ENCODE peak calls at places on chromosomes 12 and 14, in eight cellular contexts. U, Z, T, S, D, A, Y and H are unnamed samples.

GRCh38 chr14:60980811-60981625 is at the start of the genes SLC38A6 and TRMT5:
- DNase-seq in U (peak), Z (peak), T (peak), S (peak), D (peak), A (peak), Y (peak), H (peak)

GRCh38 chr14:24348186-24348585 is 8.4 kb upstream of the RIPK3 start:
- DNase-seq in U (no peak), Z (no peak), T (no peak), S (no peak), D (no peak), A (no peak), Y (no peak), H (no peak)

GRCh38 chr14:92676448-92677086 is 71.9 kb downstream of the LGMN start:
- DNase-seq in U (no peak), Z (no peak), T (peak), S (no peak), D (no peak), A (no peak), Y (no peak), H (no peak)

GRCh38 chr14:50388256-50388931 is 8.3 kb downstream of the CDKL1 start:
- DNase-seq in U (no peak), Z (no peak), T (peak), S (no peak), D (no peak), A (no peak), Y (no peak), H (peak)

GRCh38 chr12:53791735-53792326 is 40.1 kb upstream of the CISTR start:
- DNase-seq in U (peak), Z (no peak), T (peak), S (no peak), D (no peak), A (peak), Y (no peak), H (peak)

GRCh38 chr14:102238131-102238530 is 66.8 kb downstream of the MOK start:
- DNase-seq in U (no peak), Z (no peak), T (no peak), S (no peak), D (no peak), A (no peak), Y (no peak), H (no peak)

GRCh38 chr14:69877492-69877891 is 1.7 kb upstream of the SMOC1 start:
- DNase-seq in U (peak), Z (no peak), T (peak), S (no peak), D (no peak), A (peak), Y (no peak), H (no peak)

GRCh38 chr12:22709292-22709691 is 84.3 kb downstream of the ETNK1 start:
- DNase-seq in U (peak), Z (no peak), T (peak), S (no peak), D (no peak), A (peak), Y (no peak), H (no peak)

GRCh38 chr14:100532916-100533630 is 54.1 kb downstream of the BEGAIN start:
- DNase-seq in U (peak), Z (no peak), T (no peak), S (peak), D (no peak), A (peak), Y (peak), H (peak)

GRCh38 chr12:95790025-95790911 is at the start of gene NTN4:
- DNase-seq in U (peak), Z (no peak), T (peak), S (no peak), D (no peak), A (no peak), Y (peak), H (peak)

GRCh38 chr12:53749986-53750811 is 1.6 kb downstream of the CISTR start:
- DNase-seq in U (no peak), Z (no peak), T (no peak), S (no peak), D (no peak), A (peak), Y (no peak), H (no peak)

GRCh38 chr14:99865408-99865807 is 72.2 kb downstream of the EML1 start:
- DNase-seq in U (no peak), Z (no peak), T (no peak), S (no peak), D (no peak), A (no peak), Y (no peak), H (no peak)

GRCh38 chr12:72214163-72214562 is 58.0 kb upstream of the TRHDE start:
- DNase-seq in U (no peak), Z (no peak), T (no peak), S (no peak), D (no peak), A (no peak), Y (no peak), H (no peak)

GRCh38 chr14:81235096-81235495 is 14.3 kb upstream of the GTF2A1 start:
- DNase-seq in U (no peak), Z (no peak), T (no peak), S (no peak), D (no peak), A (no peak), Y (no peak), H (no peak)

GRCh38 chr14:80427101-80427500 is 215.8 kb upstream of the DIO2 start:
- DNase-seq in U (peak), Z (no peak), T (no peak), S (no peak), D (no peak), A (no peak), Y (no peak), H (no peak)

GRCh38 chr12:20492251-20492728 is 124.0 kb downstream of the PDE3A start:
- DNase-seq in U (peak), Z (peak), T (no peak), S (no peak), D (peak), A (no peak), Y (no peak), H (peak)

GRCh38 chr12:78759387-78759786 is 105.2 kb upstream of the SYT1 start:
- DNase-seq in U (peak), Z (peak), T (no peak), S (peak), D (no peak), A (no peak), Y (no peak), H (no peak)

GRCh38 chr12:55715169-55715764 is 579 bp upstream of the BLOC1S1 start:
- DNase-seq in U (no peak), Z (no peak), T (no peak), S (no peak), D (no peak), A (no peak), Y (no peak), H (no peak)

GRCh38 chr12:108235231-108235959 is 103.7 kb downstream of the CMKLR1 start:
- DNase-seq in U (no peak), Z (no peak), T (peak), S (no peak), D (no peak), A (no peak), Y (no peak), H (no peak)

GRCh38 chr12:89999699-90000505 is 291.3 kb upstream of the ATP2B1 start:
- DNase-seq in U (peak), Z (no peak), T (no peak), S (peak), D (no peak), A (no peak), Y (no peak), H (no peak)

GRCh38 chr12:45477526-45477925 is 252.0 kb upstream of the ARID2 start:
- DNase-seq in U (peak), Z (no peak), T (no peak), S (no peak), D (no peak), A (no peak), Y (no peak), H (peak)

GRCh38 chr14:77268989-77269595 is 1.9 kb downstream of the NGB start:
- DNase-seq in U (no peak), Z (no peak), T (no peak), S (no peak), D (no peak), A (peak), Y (no peak), H (no peak)

GRCh38 chr12:117968084-117968789 is 553 bp downstream of the KSR2 start:
- DNase-seq in U (no peak), Z (no peak), T (peak), S (no peak), D (no peak), A (no peak), Y (no peak), H (no peak)
- H3K4me3 ChIP-seq in U (peak), Z (peak), T (peak), S (peak), D (no peak), A (peak), Y (peak), H (peak)

DNA sequence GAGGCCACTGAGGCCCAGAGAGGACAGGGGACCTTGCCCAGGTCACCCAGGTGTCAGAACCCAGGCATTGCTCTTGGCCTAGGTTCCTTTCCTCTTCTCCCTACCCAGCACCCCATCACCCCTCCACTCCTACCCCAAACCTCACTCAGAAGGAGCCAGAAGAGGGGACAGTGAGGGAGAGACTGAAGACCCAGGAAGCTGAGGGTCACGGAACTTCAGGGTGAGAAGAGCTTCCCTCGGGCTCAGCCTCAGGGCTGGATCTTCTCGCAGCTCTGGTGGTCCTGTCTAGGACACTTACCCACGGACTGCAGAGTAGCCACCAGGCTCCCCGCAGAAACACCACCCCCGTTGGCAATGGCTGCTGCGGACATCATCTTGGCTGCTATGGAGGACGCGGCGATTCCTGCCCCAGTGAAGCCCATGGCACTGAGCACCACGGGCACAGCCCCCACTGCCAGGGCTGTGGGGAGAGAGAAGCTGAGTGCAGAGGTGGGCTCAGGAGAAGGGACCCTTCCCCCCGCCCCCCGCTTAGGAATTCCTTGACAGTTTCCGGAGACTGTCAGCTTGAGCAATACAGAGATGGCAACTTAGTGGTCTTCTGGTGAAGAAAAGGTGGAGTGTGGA is 1.1 kb downstream of the IFI27L2 start:
- DNase-seq in U (no peak), Z (no peak), T (no peak), S (no peak), D (no peak), A (no peak), Y (no peak), H (no peak)
- H3K4me3 ChIP-seq in U (peak), Z (peak), T (peak), S (peak), D (no peak), A (peak), Y (no peak), H (no peak)

GRCh38 chr12:32069731-32070130 is 36.9 kb upstream of the BICD1 start:
- DNase-seq in U (no peak), Z (no peak), T (no peak), S (no peak), D (no peak), A (no peak), Y (no peak), H (no peak)
- H3K4me3 ChIP-seq in U (no peak), Z (no peak), T (no peak), S (no peak), D (no peak), A (no peak), Y (no peak), H (no peak)

GRCh38 chr12:119491814-119492213 is 101.8 kb upstream of the TMEM233 start:
- DNase-seq in U (no peak), Z (no peak), T (no peak), S (no peak), D (no peak), A (no peak), Y (no peak), H (no peak)

GRCh38 chr12:119486599-119487154 is 106.9 kb upstream of the TMEM233 start:
- DNase-seq in U (no peak), Z (no peak), T (peak), S (no peak), D (no peak), A (no peak), Y (no peak), H (no peak)
- H3K4me3 ChIP-seq in U (no peak), Z (no peak), T (no peak), S (no peak), D (no peak), A (no peak), Y (no peak), H (no peak)

GRCh38 chr14:68627050-68627867 is 165.6 kb downstream of the ZFP36L1 start:
- DNase-seq in U (no peak), Z (peak), T (no peak), S (no peak), D (no peak), A (no peak), Y (no peak), H (peak)

GRCh38 chr14:68630081-68630571 is 162.7 kb downstream of the ZFP36L1 start:
- DNase-seq in U (no peak), Z (no peak), T (no peak), S (no peak), D (no peak), A (no peak), Y (no peak), H (no peak)

GRCh38 chr14:68626386-68626785 is 166.5 kb downstream of the ZFP36L1 start:
- DNase-seq in U (peak), Z (no peak), T (no peak), S (no peak), D (no peak), A (no peak), Y (no peak), H (no peak)

GRCh38 chr14:68628605-68629310 is 164.1 kb downstream of the ZFP36L1 start:
- DNase-seq in U (no peak), Z (no peak), T (peak), S (no peak), D (no peak), A (no peak), Y (peak), H (peak)

GRCh38 chr14:68627868-68628604 is 164.8 kb downstream of the ZFP36L1 start:
- DNase-seq in U (no peak), Z (no peak), T (peak), S (no peak), D (no peak), A (no peak), Y (peak), H (peak)
- H3K4me3 ChIP-seq in U (no peak), Z (no peak), T (peak), S (no peak), D (no peak), A (no peak), Y (peak), H (no peak)

DNA sequence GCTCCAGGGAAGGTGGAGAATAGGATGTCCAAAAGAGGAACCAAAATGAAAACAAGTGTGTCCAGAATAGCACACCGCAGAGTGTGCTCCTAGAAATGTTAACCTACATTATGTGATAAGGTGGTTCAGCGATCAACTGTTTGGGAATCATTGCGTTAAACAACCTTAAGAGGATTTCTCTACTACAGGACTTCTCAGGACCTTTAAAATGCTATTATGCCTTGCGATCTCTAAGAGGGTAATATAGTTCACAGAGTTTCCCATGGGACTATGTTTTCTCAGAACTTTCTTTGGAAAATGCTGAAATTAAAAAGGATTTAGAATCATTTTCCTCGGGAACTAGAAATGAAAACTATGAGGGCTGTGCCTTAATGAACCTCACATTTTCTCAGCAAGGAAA is 1.8 kb downstream of the GLT8D2 start:
- DNase-seq in U (no peak), Z (no peak), T (no peak), S (no peak), D (no peak), A (no peak), Y (no peak), H (no peak)
- H3K4me3 ChIP-seq in U (peak), Z (no peak), T (no peak), S (peak), D (no peak), A (no peak), Y (no peak), H (no peak)

GRCh38 chr12:91467686-91468085 is 285.1 kb upstream of the DCN start:
- DNase-seq in U (no peak), Z (no peak), T (no peak), S (no peak), D (no peak), A (no peak), Y (no peak), H (no peak)
- H3K4me3 ChIP-seq in U (no peak), Z (no peak), T (no peak), S (no peak), D (no peak), A (no peak), Y (no peak), H (no peak)

GRCh38 chr12:11727133-11727664 is 77.7 kb downstream of the ETV6 start:
- DNase-seq in U (no peak), Z (no peak), T (no peak), S (no peak), D (no peak), A (peak), Y (no peak), H (no peak)
- H3K4me3 ChIP-seq in U (no peak), Z (no peak), T (no peak), S (no peak), D (no peak), A (peak), Y (no peak), H (no peak)

DNA sequence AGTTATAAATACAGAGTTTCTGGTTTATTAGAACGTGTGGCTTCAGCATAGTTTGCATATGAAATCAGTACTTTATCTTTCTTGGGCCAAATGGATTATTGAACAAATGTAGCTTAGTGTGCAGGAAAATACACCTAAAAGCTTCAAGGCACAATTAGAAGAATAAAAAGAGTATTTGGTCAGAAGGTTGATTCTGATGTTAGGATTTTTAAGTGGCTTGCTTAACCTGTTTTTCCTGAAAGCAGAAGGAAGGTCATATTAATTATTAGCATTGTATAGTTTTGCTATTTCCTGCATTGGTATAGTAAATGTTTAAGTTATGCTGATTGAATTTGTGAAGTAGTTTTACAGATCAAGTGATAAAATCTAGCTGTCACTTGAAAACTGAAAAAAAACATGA is 31.0 kb upstream of the GNS start:
- DNase-seq in U (no peak), Z (no peak), T (no peak), S (no peak), D (no peak), A (no peak), Y (no peak), H (no peak)
- H3K4me3 ChIP-seq in U (no peak), Z (no peak), T (no peak), S (no peak), D (no peak), A (no peak), Y (no peak), H (no peak)

DNA sequence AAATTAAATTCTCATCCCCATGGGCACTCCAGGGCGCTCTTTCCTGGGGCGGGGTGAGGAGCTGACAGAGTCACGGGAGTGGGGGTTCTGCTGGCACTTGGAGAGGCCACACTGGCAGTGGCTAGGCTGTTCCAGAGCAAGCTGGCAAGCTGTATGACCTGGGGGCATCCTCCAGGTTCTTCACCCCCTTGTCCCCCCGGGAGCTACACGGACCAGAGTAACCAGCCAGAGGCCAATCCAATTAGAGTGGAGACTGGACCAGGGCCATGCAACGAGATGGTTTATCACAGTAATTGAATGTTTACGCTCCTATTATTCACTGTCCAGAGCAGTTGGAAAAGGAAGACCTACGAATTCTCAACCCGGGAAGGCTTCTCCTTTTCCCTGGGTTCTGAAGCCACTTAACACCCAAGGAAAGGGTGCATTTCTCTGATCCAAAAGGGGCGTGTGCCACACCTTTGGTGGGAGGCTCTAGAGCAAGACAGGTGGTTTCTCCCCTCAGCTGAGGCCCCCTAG is 43.8 kb upstream of the PNMA1 start:
- DNase-seq in U (peak), Z (no peak), T (no peak), S (no peak), D (no peak), A (no peak), Y (no peak), H (no peak)
- H3K4me3 ChIP-seq in U (peak), Z (peak), T (peak), S (peak), D (peak), A (peak), Y (peak), H (no peak)